ENCODE peak calls at places on chromosomes 12 and 14, in eight cellular contexts. A is transverse colon, Q is K562, K is SK-N-SH, U is suprapubic skin, V is A549, M is tibial nerve, L is stomach. N is an unnamed sample.

GRCh38 chr12:26466709-26467108 is 271.3 kb downstream of the SSPN start:
- DNase-seq in A (no peak), Q (no peak), K (no peak), U (no peak), V (no peak), M (no peak), L (no peak), N (no peak)

GRCh38 chr14:99296517-99296916 is 24.5 kb upstream of the BCL11B start:
- DNase-seq in A (no peak), Q (no peak), K (no peak), U (no peak), V (no peak), M (no peak), L (no peak), N (no peak)

GRCh38 chr14:92579244-92579643 is 65.7 kb downstream of the RIN3 start:
- DNase-seq in A (no peak), Q (no peak), K (no peak), U (no peak), V (no peak), M (no peak), L (no peak), N (no peak)

GRCh38 chr14:91185721-91186120 is 58.8 kb downstream of the GPR68 start:
- DNase-seq in A (no peak), Q (no peak), K (peak), U (no peak), V (no peak), M (no peak), L (no peak), N (no peak)

GRCh38 chr12:110314308-110314707 is 33.3 kb downstream of the ATP2A2 start:
- DNase-seq in A (no peak), Q (no peak), K (no peak), U (no peak), V (peak), M (no peak), L (no peak), N (no peak)

GRCh38 chr12:27807063-27807703 is 27.1 kb upstream of the MANSC4 start:
- DNase-seq in A (no peak), Q (no peak), K (no peak), U (no peak), V (no peak), M (no peak), L (no peak), N (no peak)

GRCh38 chr12:32681272-32681671 is 2.2 kb downstream of the DNM1L start:
- DNase-seq in A (no peak), Q (peak), K (no peak), U (no peak), V (no peak), M (no peak), L (no peak), N (no peak)

GRCh38 chr14:93054006-93054405 is 61.7 kb downstream of the ITPK1 start:
- DNase-seq in A (peak), Q (no peak), K (no peak), U (no peak), V (no peak), M (no peak), L (no peak), N (no peak)

GRCh38 chr12:75750950-75751349 is 239.5 kb upstream of the KRR1 start:
- DNase-seq in A (no peak), Q (no peak), K (no peak), U (no peak), V (peak), M (no peak), L (no peak), N (no peak)

DNA sequence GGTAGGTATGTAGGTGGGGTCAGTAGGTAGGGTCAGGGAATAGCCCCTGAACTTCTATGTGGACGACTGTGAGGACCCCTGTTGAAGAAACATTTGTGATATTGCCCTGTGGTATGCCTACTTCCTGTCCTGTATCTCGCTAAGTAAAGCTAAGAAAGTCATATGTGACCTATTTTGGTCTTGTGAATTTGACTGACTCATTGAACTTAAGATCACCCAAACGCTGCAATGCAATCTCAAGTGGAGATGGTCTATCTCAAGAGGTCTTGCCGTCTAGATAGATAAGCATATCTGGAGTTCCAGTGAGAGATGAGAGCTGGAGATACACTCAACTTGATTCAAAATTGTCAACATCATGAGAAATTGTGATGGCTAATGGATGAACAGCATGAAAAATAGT is 73.8 kb downstream of the TRAFD1 start:
- DNase-seq in A (no peak), Q (peak), K (no peak), U (no peak), V (no peak), M (no peak), L (no peak), N (no peak)
- H3K27ac ChIP-seq in A (no peak), Q (no peak), K (no peak), U (no peak), V (no peak), M (no peak), L (no peak), N (no peak)

GRCh38 chr14:23215421-23215820 is 22.3 kb upstream of the RNF212B start:
- DNase-seq in A (no peak), Q (no peak), K (no peak), U (no peak), V (no peak), M (no peak), L (no peak), N (no peak)

GRCh38 chr14:23208286-23208685 is 24.8 kb upstream of the SLC7A8 start:
- DNase-seq in A (no peak), Q (no peak), K (no peak), U (no peak), V (no peak), M (no peak), L (no peak), N (no peak)

GRCh38 chr14:23206422-23207145 is 23.1 kb upstream of the SLC7A8 start:
- DNase-seq in A (no peak), Q (no peak), K (no peak), U (no peak), V (no peak), M (no peak), L (no peak), N (no peak)

GRCh38 chr14:23207146-23207540 is 23.7 kb upstream of the SLC7A8 start:
- DNase-seq in A (no peak), Q (no peak), K (no peak), U (no peak), V (no peak), M (no peak), L (no peak), N (no peak)

DNA sequence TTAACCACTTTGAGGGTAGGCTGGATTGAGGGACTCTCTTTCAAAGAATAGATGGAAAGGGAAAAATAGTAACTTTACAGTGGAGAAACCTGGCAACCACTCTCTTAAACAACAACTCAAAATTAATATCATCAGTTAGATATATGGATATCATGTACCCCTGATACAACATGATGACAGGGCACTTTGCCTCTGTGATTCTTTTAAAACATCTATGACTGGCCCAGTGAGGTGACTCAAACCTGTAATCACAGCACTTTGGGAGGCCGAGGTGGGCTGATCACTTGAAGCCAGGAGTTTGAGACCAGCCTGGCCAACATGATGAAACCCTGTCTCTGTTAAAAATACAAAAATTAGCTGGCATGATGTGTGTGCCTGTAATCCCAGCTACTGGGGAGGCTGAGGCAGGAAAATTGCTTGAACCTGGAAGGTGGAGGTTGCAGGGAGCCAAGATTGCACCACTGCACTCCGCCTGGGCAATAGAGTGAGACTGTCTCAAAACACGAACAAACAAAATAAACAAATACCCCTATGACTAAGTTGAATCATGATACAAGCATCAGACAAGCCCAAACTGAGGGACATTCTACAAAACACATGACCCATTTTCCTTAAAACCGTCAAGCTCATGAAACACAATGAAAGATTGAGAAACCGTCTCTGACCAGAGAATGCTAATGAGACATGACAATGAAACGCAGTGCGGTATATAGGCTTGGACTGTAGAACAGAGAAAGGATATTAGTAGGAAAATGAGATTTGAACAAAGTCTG is 26.4 kb upstream of the SLC7A8 start:
- DNase-seq in A (no peak), Q (no peak), K (no peak), U (no peak), V (no peak), M (no peak), L (no peak), N (no peak)
- TF ChIP-seq EP300 in A (no peak), Q (no peak), K (no peak), U (no peak), V (no peak), M (no peak), L (no peak), N (no peak)

DNA sequence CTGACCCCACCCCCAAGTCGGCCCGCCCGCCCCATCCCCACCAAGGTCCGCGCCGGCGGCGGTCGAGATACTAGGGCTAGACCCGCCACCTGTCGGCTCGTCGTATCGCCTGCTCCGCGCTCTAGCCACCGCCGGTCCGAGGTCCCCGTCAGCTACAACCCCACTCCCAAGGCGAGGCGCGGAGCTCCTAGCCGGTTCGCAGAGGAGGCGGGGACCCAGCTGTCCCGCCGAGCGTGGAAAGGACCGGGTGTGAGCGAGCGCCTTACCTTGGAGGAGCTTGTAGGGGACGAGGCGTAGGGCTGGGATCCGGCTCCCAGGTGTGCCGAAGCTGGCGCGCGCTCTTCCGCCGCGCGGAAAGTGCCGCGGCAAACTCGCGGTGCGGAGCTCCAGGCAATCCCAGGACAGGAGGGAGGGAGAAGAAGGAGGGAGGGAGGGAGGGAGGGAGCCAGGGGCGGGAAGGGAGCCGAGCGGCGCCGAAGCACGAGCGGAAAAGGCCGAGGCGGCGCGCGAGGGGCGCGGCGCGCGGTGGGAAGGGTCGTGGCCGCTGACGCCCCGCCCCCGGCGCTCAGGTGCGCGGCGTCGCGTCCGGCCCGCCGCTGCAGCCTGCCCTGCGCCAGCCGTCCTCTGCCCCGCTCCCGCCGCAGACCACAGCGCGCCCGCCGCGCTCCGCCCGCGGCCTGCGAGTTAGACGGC is at the start of gene PAWR:
- DNase-seq in A (peak), Q (no peak), K (peak), U (peak), V (peak), M (peak), L (peak), N (peak)
- TF ChIP-seq CTCF in A (peak), Q (no peak), K (no peak), U (no peak), V (peak), M (no peak), L (no peak), N (no peak)

DNA sequence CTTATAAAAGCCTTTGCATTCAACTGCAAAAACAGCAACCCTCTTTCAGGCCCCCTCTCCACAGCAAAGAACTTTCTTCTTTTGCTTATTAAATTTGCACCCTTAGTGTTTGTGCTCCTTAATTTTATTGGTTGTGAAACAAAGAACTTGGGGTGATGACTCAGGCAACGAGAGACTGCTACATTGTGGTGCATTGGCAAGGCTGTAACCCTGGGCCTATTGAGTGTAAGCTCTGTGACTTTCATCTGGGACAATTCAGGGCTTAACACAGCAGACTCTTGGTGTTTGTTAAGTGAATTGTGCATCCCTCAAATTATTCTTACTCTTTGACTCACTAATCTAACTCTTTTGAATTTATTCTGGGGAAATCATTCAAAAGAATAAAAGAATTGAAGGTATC is 149.2 kb downstream of the RPAP3 start:
- DNase-seq in A (no peak), Q (no peak), K (no peak), U (no peak), V (no peak), M (no peak), L (no peak), N (no peak)
- H3K27ac ChIP-seq in A (no peak), Q (no peak), K (no peak), U (no peak), V (no peak), M (no peak), L (no peak), N (no peak)

GRCh38 chr14:97703006-97703760 is 906.0 kb downstream of the VRK1 start:
- DNase-seq in A (no peak), Q (no peak), K (no peak), U (no peak), V (no peak), M (no peak), L (no peak), N (no peak)
- TF ChIP-seq EP300 in A (no peak), Q (no peak), K (no peak), U (no peak), V (no peak), M (no peak), L (no peak), N (no peak)

GRCh38 chr12:46246021-46246700 is 22.7 kb downstream of the SLC38A1 start:
- DNase-seq in A (no peak), Q (no peak), K (no peak), U (no peak), V (no peak), M (no peak), L (no peak), N (no peak)
- TF ChIP-seq CTCF in A (no peak), Q (no peak), K (no peak), U (no peak), V (no peak), M (no peak), L (no peak), N (no peak)

GRCh38 chr12:93569301-93569655 is 3.2 kb upstream of the SOCS2 start:
- DNase-seq in A (no peak), Q (no peak), K (no peak), U (no peak), V (no peak), M (no peak), L (no peak), N (no peak)

GRCh38 chr12:93568091-93568490 is 4.4 kb upstream of the SOCS2 start:
- DNase-seq in A (no peak), Q (no peak), K (no peak), U (no peak), V (no peak), M (no peak), L (no peak), N (no peak)

GRCh38 chr12:93570552-93571359 is 1.7 kb upstream of the SOCS2 start:
- DNase-seq in A (peak), Q (peak), K (peak), U (peak), V (peak), M (peak), L (peak), N (peak)

GRCh38 chr12:93571360-93571853 is 1.1 kb upstream of the SOCS2 start:
- DNase-seq in A (peak), Q (peak), K (peak), U (peak), V (peak), M (peak), L (peak), N (peak)

GRCh38 chr12:93569656-93570551 is 2.6 kb upstream of the SOCS2 start:
- DNase-seq in A (peak), Q (peak), K (peak), U (peak), V (peak), M (peak), L (peak), N (peak)
- H3K27ac ChIP-seq in A (peak), Q (peak), K (peak), U (peak), V (peak), M (peak), L (peak), N (peak)

GRCh38 chr12:116048886-116049285 is 228.6 kb downstream of the MED13L start:
- DNase-seq in A (no peak), Q (no peak), K (no peak), U (no peak), V (no peak), M (no peak), L (no peak), N (no peak)
- TF ChIP-seq EP300 in A (no peak), Q (no peak), K (no peak), U (no peak), V (no peak), M (no peak), L (no peak), N (no peak)

GRCh38 chr12:98538031-98538430 is 22.6 kb downstream of the TMPO start:
- DNase-seq in A (no peak), Q (no peak), K (no peak), U (no peak), V (no peak), M (no peak), L (no peak), N (no peak)

GRCh38 chr12:98530068-98530467 is 14.7 kb downstream of the TMPO start:
- DNase-seq in A (no peak), Q (no peak), K (no peak), U (no peak), V (no peak), M (no peak), L (no peak), N (no peak)

GRCh38 chr12:98533723-98534251 is 18.4 kb downstream of the TMPO start:
- DNase-seq in A (no peak), Q (peak), K (no peak), U (no peak), V (no peak), M (no peak), L (no peak), N (no peak)

DNA sequence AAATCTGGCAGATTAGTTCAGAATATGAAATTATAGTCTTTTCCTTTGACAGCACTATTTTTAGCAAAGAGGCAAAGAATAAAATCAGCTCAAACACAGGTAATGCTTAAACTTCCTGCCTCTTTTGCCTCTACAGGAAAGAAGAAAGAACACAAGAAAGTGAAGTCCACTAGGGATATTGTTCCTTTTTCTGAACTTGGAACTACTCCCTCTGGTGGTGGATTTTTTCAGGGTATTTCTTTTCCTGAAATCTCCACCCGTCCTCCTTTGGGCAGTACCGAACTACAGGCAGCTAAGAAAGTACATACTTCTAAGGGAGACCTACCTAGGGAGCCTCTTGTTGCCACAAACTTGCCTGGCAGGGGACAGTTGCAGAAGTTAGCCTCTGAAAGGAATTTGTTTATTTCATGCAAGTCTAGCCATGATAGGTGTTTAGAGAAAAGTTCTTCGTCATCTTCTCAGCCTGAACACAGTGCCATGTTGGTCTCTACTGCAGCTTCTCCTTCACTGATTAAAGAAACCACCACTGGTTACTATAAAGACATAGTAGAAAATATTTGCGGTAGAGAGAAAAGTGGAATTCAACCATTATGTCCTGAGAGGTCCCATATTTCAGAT is 17.4 kb downstream of the TMPO start:
- DNase-seq in A (no peak), Q (peak), K (peak), U (no peak), V (peak), M (no peak), L (no peak), N (no peak)
- TF ChIP-seq CTCF in A (peak), Q (peak), K (peak), U (peak), V (peak), M (peak), L (no peak), N (no peak)

DNA sequence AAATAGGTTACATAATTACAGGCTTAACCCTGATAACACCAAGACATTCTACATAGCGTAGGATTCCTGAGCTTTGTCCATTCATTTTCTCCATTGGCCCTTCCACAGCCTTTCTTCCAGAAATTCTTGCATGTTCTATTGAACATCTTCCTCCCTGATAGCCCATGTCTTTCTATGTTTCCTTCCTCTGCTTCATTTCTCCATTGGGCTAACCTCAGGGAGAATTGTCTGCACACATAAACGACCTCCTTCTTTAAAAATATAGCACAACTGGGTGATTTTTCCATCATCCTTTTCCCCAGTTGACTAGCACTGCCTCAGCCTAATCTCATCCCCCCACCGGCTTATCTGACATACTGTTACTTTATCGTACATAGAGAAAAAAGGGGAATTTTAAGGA is 11.2 kb downstream of the DIO2 start:
- DNase-seq in A (no peak), Q (no peak), K (no peak), U (no peak), V (no peak), M (no peak), L (no peak), N (no peak)
- H3K27ac ChIP-seq in A (no peak), Q (no peak), K (no peak), U (no peak), V (no peak), M (no peak), L (no peak), N (no peak)

N was measured in ovary.